ENCODE peak calls at places on chromosome 4, in six cellular contexts. One of them, this sample, is unnamed.
A peak's percentile ranks its signal among the peaks of the same experiment; 100 is the strongest.

GRCh38 chr4:22312113-22312512 is 203.8 kb downstream of the ADGRA3 start:
- ATAC-seq in HepG2: peak; percentile 75
- ATAC-seq in A549: no peak
- ATAC-seq in K562: no peak
- ATAC-seq in upper lobe of left lung: no peak
- ATAC-seq in GM12878: no peak
- ATAC-seq in this sample: no peak

GRCh38 chr4:118682928-118683327 is 2.3 kb upstream of the METTL14 start:
- ATAC-seq in HepG2: peak; percentile 20
- ATAC-seq in A549: peak; percentile 28
- ATAC-seq in K562: peak; percentile 35
- ATAC-seq in upper lobe of left lung: no peak
- ATAC-seq in GM12878: no peak
- ATAC-seq in this sample: no peak

GRCh38 chr4:25174674-25175073 is 14.4 kb upstream of the SEPSECS start:
- ATAC-seq in HepG2: no peak
- ATAC-seq in A549: no peak
- ATAC-seq in K562: no peak
- ATAC-seq in upper lobe of left lung: no peak
- ATAC-seq in GM12878: no peak
- ATAC-seq in this sample: no peak

GRCh38 chr4:17437396-17437795 is 74.5 kb downstream of the QDPR start:
- ATAC-seq in HepG2: no peak
- ATAC-seq in A549: no peak
- ATAC-seq in K562: no peak
- ATAC-seq in upper lobe of left lung: no peak
- ATAC-seq in GM12878: no peak
- ATAC-seq in this sample: no peak

GRCh38 chr4:6755088-6755753 is 27.3 kb upstream of the KIAA0232 start:
- ATAC-seq in HepG2: peak; percentile 77
- ATAC-seq in A549: no peak
- ATAC-seq in K562: peak; percentile 19
- ATAC-seq in upper lobe of left lung: no peak
- ATAC-seq in GM12878: no peak
- ATAC-seq in this sample: no peak

GRCh38 chr4:110109455-110109854 is 89.0 kb downstream of the ELOVL6 start:
- ATAC-seq in HepG2: no peak
- ATAC-seq in A549: no peak
- ATAC-seq in K562: no peak
- ATAC-seq in upper lobe of left lung: no peak
- ATAC-seq in GM12878: no peak
- ATAC-seq in this sample: no peak

GRCh38 chr4:153257151-153257620 is 52.9 kb downstream of the TRIM2 start:
- ATAC-seq in HepG2: no peak
- ATAC-seq in A549: no peak
- ATAC-seq in K562: no peak
- ATAC-seq in upper lobe of left lung: no peak
- ATAC-seq in GM12878: peak; percentile 52
- ATAC-seq in this sample: peak; percentile 65

GRCh38 chr4:6125103-6125651 is 75.2 kb downstream of the JAKMIP1 start:
- ATAC-seq in HepG2: no peak
- ATAC-seq in A549: no peak
- ATAC-seq in K562: no peak
- ATAC-seq in upper lobe of left lung: no peak
- ATAC-seq in GM12878: peak; percentile 48
- ATAC-seq in this sample: no peak

GRCh38 chr4:73459048-73459421 is 22.5 kb upstream of the AFM start:
- ATAC-seq in HepG2: peak; percentile 8
- ATAC-seq in A549: no peak
- ATAC-seq in K562: no peak
- ATAC-seq in upper lobe of left lung: no peak
- ATAC-seq in GM12878: no peak
- ATAC-seq in this sample: no peak

GRCh38 chr4:152039085-152039484 is 278.3 kb upstream of the GATB start:
- ATAC-seq in HepG2: no peak
- ATAC-seq in A549: no peak
- ATAC-seq in K562: no peak
- ATAC-seq in upper lobe of left lung: no peak
- ATAC-seq in GM12878: no peak
- ATAC-seq in this sample: peak; percentile 74

GRCh38 chr4:32775049-32775448 is 2054.9 kb downstream of the PCDH7 start:
- ATAC-seq in HepG2: peak; percentile 94
- ATAC-seq in A549: no peak
- ATAC-seq in K562: no peak
- ATAC-seq in upper lobe of left lung: no peak
- ATAC-seq in GM12878: peak; percentile 90
- ATAC-seq in this sample: no peak

GRCh38 chr4:18815081-18815778 is 793.7 kb upstream of the LCORL start:
- ATAC-seq in HepG2: no peak
- ATAC-seq in A549: no peak
- ATAC-seq in K562: no peak
- ATAC-seq in upper lobe of left lung: no peak
- ATAC-seq in GM12878: no peak
- ATAC-seq in this sample: no peak

GRCh38 chr4:189838821-189839497 is 101.7 kb upstream of the FRG1 start:
- ATAC-seq in HepG2: no peak
- ATAC-seq in A549: no peak
- ATAC-seq in K562: peak; percentile 81
- ATAC-seq in upper lobe of left lung: no peak
- ATAC-seq in GM12878: no peak
- ATAC-seq in this sample: no peak

GRCh38 chr4:144185086-144185485 is 44.6 kb upstream of the GYPA start:
- ATAC-seq in HepG2: no peak
- ATAC-seq in A549: no peak
- ATAC-seq in K562: no peak
- ATAC-seq in upper lobe of left lung: no peak
- ATAC-seq in GM12878: no peak
- ATAC-seq in this sample: no peak

GRCh38 chr4:144179152-144179739 is 38.7 kb upstream of the GYPA start:
- ATAC-seq in HepG2: no peak
- ATAC-seq in A549: no peak
- ATAC-seq in K562: peak; percentile 91
- ATAC-seq in upper lobe of left lung: no peak
- ATAC-seq in GM12878: no peak
- ATAC-seq in this sample: no peak

GRCh38 chr4:144181386-144181785 is 40.9 kb upstream of the GYPA start:
- ATAC-seq in HepG2: no peak
- ATAC-seq in A549: no peak
- ATAC-seq in K562: no peak
- ATAC-seq in upper lobe of left lung: no peak
- ATAC-seq in GM12878: no peak
- ATAC-seq in this sample: no peak

GRCh38 chr4:144178414-144178813 is 37.9 kb upstream of the GYPA start:
- ATAC-seq in HepG2: no peak
- ATAC-seq in A549: no peak
- ATAC-seq in K562: no peak
- ATAC-seq in upper lobe of left lung: no peak
- ATAC-seq in GM12878: no peak
- ATAC-seq in this sample: no peak

DNA sequence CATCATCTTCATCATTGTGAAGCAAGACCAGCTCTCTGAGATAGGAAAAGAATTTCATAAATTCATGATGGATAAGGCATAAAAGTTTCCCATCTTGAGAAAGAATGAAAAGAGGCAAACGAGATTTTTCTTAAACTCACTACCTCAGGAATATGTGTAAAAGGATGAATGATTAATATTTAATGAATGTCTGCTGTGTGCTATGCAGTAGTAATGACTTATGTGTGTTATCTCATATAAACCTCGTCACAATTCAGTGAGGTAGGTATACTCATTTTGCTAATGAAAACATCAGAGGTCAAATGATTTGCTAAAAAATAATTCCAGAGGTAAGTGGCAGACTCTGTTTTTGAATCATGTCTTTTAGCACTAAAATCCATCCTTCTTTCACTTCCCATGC is 42.6 kb upstream of the GYPA start:
- ATAC-seq in HepG2: no peak
- ATAC-seq in A549: no peak
- ATAC-seq in K562: no peak
- ATAC-seq in upper lobe of left lung: no peak
- ATAC-seq in GM12878: no peak
- ATAC-seq in this sample: no peak
- H3K4me1 ChIP-seq in HepG2: no peaks in the 10 kb centered on the region
- H3K4me1 ChIP-seq in A549: no peaks in the 10 kb centered on the region
- H3K4me1 ChIP-seq in K562: no peaks in the 10 kb centered on the region
- H3K4me1 ChIP-seq in upper lobe of left lung: no peaks in the 10 kb centered on the region
- H3K4me1 ChIP-seq in GM12878: no peaks in the 10 kb centered on the region
- H3K4me1 ChIP-seq in this sample: no peaks in the 10 kb centered on the region

DNA sequence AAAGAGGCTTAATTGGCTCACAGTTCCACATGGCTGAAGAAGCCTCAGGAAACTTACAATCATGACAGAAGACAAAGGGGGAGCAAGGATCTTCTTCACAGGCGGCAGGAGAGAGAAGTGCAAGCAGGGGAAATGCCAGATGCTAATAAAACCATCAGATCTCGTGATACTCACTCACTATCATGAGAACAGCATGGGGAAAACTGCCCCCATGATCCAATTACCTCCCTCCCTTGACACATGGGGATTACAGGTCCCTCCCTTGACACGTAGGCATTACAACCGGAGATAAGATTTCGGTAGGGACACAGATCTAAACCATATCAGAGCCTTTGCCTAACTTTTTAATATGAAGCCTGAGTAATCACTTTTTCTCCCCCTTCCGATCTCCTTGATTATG is 43.7 kb upstream of the MAPK10 start:
- ATAC-seq in HepG2: no peak
- ATAC-seq in A549: no peak
- ATAC-seq in K562: no peak
- ATAC-seq in upper lobe of left lung: no peak
- ATAC-seq in GM12878: no peak
- ATAC-seq in this sample: no peak
- H3K9me3 ChIP-seq in HepG2: no peaks in the 10 kb centered on the region
- H3K9me3 ChIP-seq in A549: no peaks in the 10 kb centered on the region
- H3K9me3 ChIP-seq in K562: no peaks in the 10 kb centered on the region
- H3K9me3 ChIP-seq in upper lobe of left lung: no peaks in the 10 kb centered on the region
- H3K9me3 ChIP-seq in GM12878: no peaks in the 10 kb centered on the region
- H3K9me3 ChIP-seq in this sample: no peaks in the 10 kb centered on the region

GRCh38 chr4:107825072-107825789 is 499 bp downstream of the SGMS2 start:
- ATAC-seq in HepG2: peak; percentile 74
- ATAC-seq in A549: peak; percentile 81
- ATAC-seq in K562: peak; percentile 35
- ATAC-seq in upper lobe of left lung: peak; percentile 81
- ATAC-seq in GM12878: no peak
- ATAC-seq in this sample: peak; percentile 66

GRCh38 chr4:107828315-107828714 is 3.6 kb downstream of the SGMS2 start:
- ATAC-seq in HepG2: no peak
- ATAC-seq in A549: no peak
- ATAC-seq in K562: no peak
- ATAC-seq in upper lobe of left lung: no peak
- ATAC-seq in GM12878: no peak
- ATAC-seq in this sample: no peak

GRCh38 chr4:107823870-107824366 is 814 bp upstream of the SGMS2 start:
- ATAC-seq in HepG2: peak; percentile 53
- ATAC-seq in A549: peak; percentile 67
- ATAC-seq in K562: no peak
- ATAC-seq in upper lobe of left lung: no peak
- ATAC-seq in GM12878: no peak
- ATAC-seq in this sample: no peak

GRCh38 chr4:107826427-107826980 is 1.8 kb downstream of the SGMS2 start:
- ATAC-seq in HepG2: peak; percentile 54
- ATAC-seq in A549: no peak
- ATAC-seq in K562: no peak
- ATAC-seq in upper lobe of left lung: peak; percentile 31
- ATAC-seq in GM12878: no peak
- ATAC-seq in this sample: no peak

GRCh38 chr4:107824367-107825071 is at the start of gene SGMS2:
- ATAC-seq in HepG2: peak; percentile 82
- ATAC-seq in A549: peak; percentile 89
- ATAC-seq in K562: peak; percentile 80
- ATAC-seq in upper lobe of left lung: peak; percentile 91
- ATAC-seq in GM12878: peak; percentile 49
- ATAC-seq in this sample: peak; percentile 96
- TF ChIP-seq EP300 in HepG2: no peak
- TF ChIP-seq EP300 in A549: no peak
- TF ChIP-seq EP300 in K562: no peak
- TF ChIP-seq EP300 in upper lobe of left lung: peak; percentile 72
- TF ChIP-seq EP300 in GM12878: no peak
- TF ChIP-seq EP300 in this sample: no peak

GRCh38 chr4:11599044-11599443 is 170.3 kb upstream of the HS3ST1 start:
- ATAC-seq in HepG2: no peak
- ATAC-seq in A549: no peak
- ATAC-seq in K562: no peak
- ATAC-seq in upper lobe of left lung: no peak
- ATAC-seq in GM12878: no peak
- ATAC-seq in this sample: no peak

GRCh38 chr4:11606078-11606477 is 177.4 kb upstream of the HS3ST1 start:
- ATAC-seq in HepG2: no peak
- ATAC-seq in A549: no peak
- ATAC-seq in K562: no peak
- ATAC-seq in upper lobe of left lung: no peak
- ATAC-seq in GM12878: no peak
- ATAC-seq in this sample: no peak

GRCh38 chr4:11602606-11603355 is 174.1 kb upstream of the HS3ST1 start:
- ATAC-seq in HepG2: no peak
- ATAC-seq in A549: no peak
- ATAC-seq in K562: no peak
- ATAC-seq in upper lobe of left lung: no peak
- ATAC-seq in GM12878: no peak
- ATAC-seq in this sample: no peak

GRCh38 chr4:11605597-11605996 is 176.9 kb upstream of the HS3ST1 start:
- ATAC-seq in HepG2: no peak
- ATAC-seq in A549: no peak
- ATAC-seq in K562: no peak
- ATAC-seq in upper lobe of left lung: no peak
- ATAC-seq in GM12878: no peak
- ATAC-seq in this sample: no peak

DNA sequence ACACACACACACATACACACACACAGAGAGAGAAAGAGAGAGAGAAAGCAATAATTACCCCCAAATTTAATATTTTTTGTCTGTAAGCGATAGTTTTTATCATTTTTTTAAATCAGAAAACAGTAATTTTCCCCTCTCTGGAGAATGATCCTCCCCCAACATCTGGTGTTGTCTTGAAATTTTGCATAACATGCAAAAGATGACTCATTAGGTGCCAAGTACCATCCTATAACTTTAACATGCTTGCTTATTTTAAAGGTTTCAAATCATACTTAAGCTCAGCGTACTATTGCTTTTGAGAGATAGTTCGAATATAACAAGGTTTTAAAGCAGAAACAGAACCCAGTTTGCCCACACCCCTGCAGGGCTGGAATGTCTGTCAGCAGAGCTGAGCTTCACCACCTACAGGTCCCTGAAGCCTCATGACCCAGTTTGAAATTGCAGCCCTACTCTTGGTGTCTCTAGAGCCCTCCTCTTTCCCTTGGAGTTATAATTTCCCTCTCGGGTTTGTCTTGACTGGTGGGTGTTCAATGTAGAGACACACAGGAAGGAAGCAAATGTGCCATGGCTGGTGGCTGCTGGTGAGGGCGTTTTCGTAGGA is 175.0 kb upstream of the HS3ST1 start:
- ATAC-seq in HepG2: no peak
- ATAC-seq in A549: no peak
- ATAC-seq in K562: no peak
- ATAC-seq in upper lobe of left lung: no peak
- ATAC-seq in GM12878: no peak
- ATAC-seq in this sample: no peak
- H3K4me1 ChIP-seq in HepG2: no peaks in the 10 kb centered on the region
- H3K4me1 ChIP-seq in A549: peaks cover 27% of the 10 kb centered on the region
- H3K4me1 ChIP-seq in K562: no peaks in the 10 kb centered on the region
- H3K4me1 ChIP-seq in upper lobe of left lung: no peaks in the 10 kb centered on the region
- H3K4me1 ChIP-seq in GM12878: no peaks in the 10 kb centered on the region
- H3K4me1 ChIP-seq in this sample: no peaks in the 10 kb centered on the region